ENCODE peak calls at places on chromosome 11, in six cellular contexts. One of them, this sample, is unnamed.

GRCh38 chr11:3171931-3172560 is 6.9 kb upstream of the OSBPL5 start:
- DNase-seq in ACHN: no peak
- DNase-seq in effector CD4-positive, alpha-beta T cell: no peak
- DNase-seq in substantia nigra: no peak
- DNase-seq in activated CD4-positive, alpha-beta T cell treated with anti-CD3 and anti-CD28 coated beads, Interleukin-2, amount 50 U/mL, for 1 hour: no peak
- DNase-seq in NCI-H2029: no peak
- DNase-seq in this sample: no peak

GRCh38 chr11:102802341-102802740 is 4.4 kb upstream of the MMP1 start:
- DNase-seq in substantia nigra: no peak
- DNase-seq in effector CD4-positive, alpha-beta T cell: no peak
- DNase-seq in ACHN: no peak
- DNase-seq in NCI-H2029: no peak
- DNase-seq in activated CD4-positive, alpha-beta T cell treated with anti-CD3 and anti-CD28 coated beads, Interleukin-2, amount 50 U/mL, for 1 hour: no peak
- DNase-seq in this sample: no peak

GRCh38 chr11:61960532-61960931 is 6.9 kb downstream of the FTH1 start:
- DNase-seq in ACHN: no peak
- DNase-seq in effector CD4-positive, alpha-beta T cell: no peak
- DNase-seq in NCI-H2029: no peak
- DNase-seq in activated CD4-positive, alpha-beta T cell treated with anti-CD3 and anti-CD28 coated beads, Interleukin-2, amount 50 U/mL, for 1 hour: no peak
- DNase-seq in substantia nigra: no peak
- DNase-seq in this sample: no peak

GRCh38 chr11:112961146-112961668 is at the start of gene NCAM1:
- DNase-seq in activated CD4-positive, alpha-beta T cell treated with anti-CD3 and anti-CD28 coated beads, Interleukin-2, amount 50 U/mL, for 1 hour: no peak
- DNase-seq in effector CD4-positive, alpha-beta T cell: no peak
- DNase-seq in NCI-H2029: peak
- DNase-seq in ACHN: peak
- DNase-seq in substantia nigra: peak
- DNase-seq in this sample: peak

GRCh38 chr11:122173587-122173986 is 57.6 kb upstream of the BLID start:
- DNase-seq in activated CD4-positive, alpha-beta T cell treated with anti-CD3 and anti-CD28 coated beads, Interleukin-2, amount 50 U/mL, for 1 hour: no peak
- DNase-seq in effector CD4-positive, alpha-beta T cell: no peak
- DNase-seq in ACHN: no peak
- DNase-seq in substantia nigra: no peak
- DNase-seq in NCI-H2029: no peak
- DNase-seq in this sample: no peak

GRCh38 chr11:34512810-34513673 is 552 bp downstream of the ELF5 start:
- DNase-seq in NCI-H2029: peak
- DNase-seq in activated CD4-positive, alpha-beta T cell treated with anti-CD3 and anti-CD28 coated beads, Interleukin-2, amount 50 U/mL, for 1 hour: peak
- DNase-seq in substantia nigra: peak
- DNase-seq in ACHN: peak
- DNase-seq in effector CD4-positive, alpha-beta T cell: peak
- DNase-seq in this sample: peak

GRCh38 chr11:89436071-89436470 is 55.1 kb downstream of the NOX4 start:
- DNase-seq in ACHN: no peak
- DNase-seq in substantia nigra: no peak
- DNase-seq in NCI-H2029: no peak
- DNase-seq in effector CD4-positive, alpha-beta T cell: no peak
- DNase-seq in activated CD4-positive, alpha-beta T cell treated with anti-CD3 and anti-CD28 coated beads, Interleukin-2, amount 50 U/mL, for 1 hour: no peak
- DNase-seq in this sample: peak

GRCh38 chr11:61293869-61294716 is 1.0 kb downstream of the VWCE start:
- DNase-seq in NCI-H2029: no peak
- DNase-seq in effector CD4-positive, alpha-beta T cell: no peak
- DNase-seq in substantia nigra: peak
- DNase-seq in activated CD4-positive, alpha-beta T cell treated with anti-CD3 and anti-CD28 coated beads, Interleukin-2, amount 50 U/mL, for 1 hour: no peak
- DNase-seq in ACHN: peak
- DNase-seq in this sample: peak

GRCh38 chr11:33634291-33634834 is 66.3 kb downstream of the C11orf91 start:
- DNase-seq in effector CD4-positive, alpha-beta T cell: no peak
- DNase-seq in activated CD4-positive, alpha-beta T cell treated with anti-CD3 and anti-CD28 coated beads, Interleukin-2, amount 50 U/mL, for 1 hour: no peak
- DNase-seq in ACHN: no peak
- DNase-seq in substantia nigra: no peak
- DNase-seq in NCI-H2029: no peak
- DNase-seq in this sample: no peak

GRCh38 chr11:109612481-109612880 is 190.5 kb downstream of the C11orf87 start:
- DNase-seq in NCI-H2029: no peak
- DNase-seq in activated CD4-positive, alpha-beta T cell treated with anti-CD3 and anti-CD28 coated beads, Interleukin-2, amount 50 U/mL, for 1 hour: no peak
- DNase-seq in substantia nigra: no peak
- DNase-seq in effector CD4-positive, alpha-beta T cell: no peak
- DNase-seq in ACHN: no peak
- DNase-seq in this sample: no peak

GRCh38 chr11:128716661-128717210 is 22.9 kb downstream of the FLI1 start:
- DNase-seq in effector CD4-positive, alpha-beta T cell: peak
- DNase-seq in NCI-H2029: no peak
- DNase-seq in activated CD4-positive, alpha-beta T cell treated with anti-CD3 and anti-CD28 coated beads, Interleukin-2, amount 50 U/mL, for 1 hour: peak
- DNase-seq in ACHN: no peak
- DNase-seq in substantia nigra: no peak
- DNase-seq in this sample: no peak

GRCh38 chr11:128784059-128784804 is 82.9 kb downstream of the KCNJ1 start:
- DNase-seq in effector CD4-positive, alpha-beta T cell: no peak
- DNase-seq in substantia nigra: no peak
- DNase-seq in NCI-H2029: peak
- DNase-seq in activated CD4-positive, alpha-beta T cell treated with anti-CD3 and anti-CD28 coated beads, Interleukin-2, amount 50 U/mL, for 1 hour: no peak
- DNase-seq in ACHN: no peak
- DNase-seq in this sample: no peak

GRCh38 chr11:25327656-25328055 is 830.8 kb downstream of the LUZP2 start:
- DNase-seq in activated CD4-positive, alpha-beta T cell treated with anti-CD3 and anti-CD28 coated beads, Interleukin-2, amount 50 U/mL, for 1 hour: no peak
- DNase-seq in ACHN: no peak
- DNase-seq in effector CD4-positive, alpha-beta T cell: no peak
- DNase-seq in NCI-H2029: no peak
- DNase-seq in substantia nigra: no peak
- DNase-seq in this sample: no peak

GRCh38 chr11:12812849-12813248 is 138.6 kb downstream of the TEAD1 start:
- DNase-seq in effector CD4-positive, alpha-beta T cell: no peak
- DNase-seq in NCI-H2029: no peak
- DNase-seq in substantia nigra: no peak
- DNase-seq in ACHN: no peak
- DNase-seq in activated CD4-positive, alpha-beta T cell treated with anti-CD3 and anti-CD28 coated beads, Interleukin-2, amount 50 U/mL, for 1 hour: no peak
- DNase-seq in this sample: no peak

GRCh38 chr11:76310832-76311231 is 70.1 kb downstream of the THAP12 start:
- DNase-seq in ACHN: no peak
- DNase-seq in activated CD4-positive, alpha-beta T cell treated with anti-CD3 and anti-CD28 coated beads, Interleukin-2, amount 50 U/mL, for 1 hour: no peak
- DNase-seq in substantia nigra: no peak
- DNase-seq in effector CD4-positive, alpha-beta T cell: no peak
- DNase-seq in NCI-H2029: no peak
- DNase-seq in this sample: no peak

GRCh38 chr11:119907934-119908760 is 179.1 kb upstream of the NECTIN1 start:
- DNase-seq in effector CD4-positive, alpha-beta T cell: no peak
- DNase-seq in NCI-H2029: no peak
- DNase-seq in ACHN: no peak
- DNase-seq in activated CD4-positive, alpha-beta T cell treated with anti-CD3 and anti-CD28 coated beads, Interleukin-2, amount 50 U/mL, for 1 hour: no peak
- DNase-seq in substantia nigra: no peak
- DNase-seq in this sample: peak

GRCh38 chr11:96123301-96123700 is 199.4 kb upstream of the MTMR2 start:
- DNase-seq in substantia nigra: no peak
- DNase-seq in ACHN: no peak
- DNase-seq in activated CD4-positive, alpha-beta T cell treated with anti-CD3 and anti-CD28 coated beads, Interleukin-2, amount 50 U/mL, for 1 hour: no peak
- DNase-seq in effector CD4-positive, alpha-beta T cell: no peak
- DNase-seq in NCI-H2029: no peak
- DNase-seq in this sample: no peak

GRCh38 chr11:18706330-18707243 is 8.0 kb downstream of the TMEM86A start:
- DNase-seq in activated CD4-positive, alpha-beta T cell treated with anti-CD3 and anti-CD28 coated beads, Interleukin-2, amount 50 U/mL, for 1 hour: peak
- DNase-seq in NCI-H2029: peak
- DNase-seq in substantia nigra: peak
- DNase-seq in effector CD4-positive, alpha-beta T cell: peak
- DNase-seq in ACHN: no peak
- DNase-seq in this sample: peak

GRCh38 chr11:105829084-105829483 is 193.0 kb downstream of the MSANTD4 start:
- DNase-seq in substantia nigra: no peak
- DNase-seq in NCI-H2029: no peak
- DNase-seq in ACHN: no peak
- DNase-seq in effector CD4-positive, alpha-beta T cell: no peak
- DNase-seq in activated CD4-positive, alpha-beta T cell treated with anti-CD3 and anti-CD28 coated beads, Interleukin-2, amount 50 U/mL, for 1 hour: no peak
- DNase-seq in this sample: no peak

GRCh38 chr11:42232655-42233054 is 773.2 kb upstream of the LRRC4C start:
- DNase-seq in effector CD4-positive, alpha-beta T cell: no peak
- DNase-seq in NCI-H2029: no peak
- DNase-seq in ACHN: no peak
- DNase-seq in substantia nigra: no peak
- DNase-seq in activated CD4-positive, alpha-beta T cell treated with anti-CD3 and anti-CD28 coated beads, Interleukin-2, amount 50 U/mL, for 1 hour: no peak
- DNase-seq in this sample: no peak

GRCh38 chr11:77141034-77141433 is 13.0 kb downstream of the MYO7A start:
- DNase-seq in substantia nigra: no peak
- DNase-seq in effector CD4-positive, alpha-beta T cell: no peak
- DNase-seq in NCI-H2029: peak
- DNase-seq in ACHN: no peak
- DNase-seq in activated CD4-positive, alpha-beta T cell treated with anti-CD3 and anti-CD28 coated beads, Interleukin-2, amount 50 U/mL, for 1 hour: no peak
- DNase-seq in this sample: no peak

GRCh38 chr11:60252208-60252566 is 9.2 kb upstream of the MS4A4E start:
- DNase-seq in ACHN: no peak
- DNase-seq in activated CD4-positive, alpha-beta T cell treated with anti-CD3 and anti-CD28 coated beads, Interleukin-2, amount 50 U/mL, for 1 hour: no peak
- DNase-seq in substantia nigra: no peak
- DNase-seq in NCI-H2029: no peak
- DNase-seq in effector CD4-positive, alpha-beta T cell: no peak
- DNase-seq in this sample: no peak